ENCODE peak calls at places on chromosomes 3 and 15, in six cellular contexts. One of them, this sample, is unnamed.

GRCh38 chr15:98397411-98397810 is 250.9 kb upstream of the IGF1R start:
- DNase-seq in mammary epithelial cell: no peak
- DNase-seq in Peyer's patch: no peak
- DNase-seq in neuronal stem cell: no peak
- DNase-seq in hepatocyte: no peak
- DNase-seq in PC-9: no peak
- DNase-seq in this sample: no peak

GRCh38 chr3:170848294-170848917 is 21.6 kb downstream of the RPL22L1 start:
- DNase-seq in PC-9: no peak
- DNase-seq in Peyer's patch: no peak
- DNase-seq in mammary epithelial cell: no peak
- DNase-seq in hepatocyte: no peak
- DNase-seq in neuronal stem cell: no peak
- DNase-seq in this sample: peak; percentile 16

GRCh38 chr15:72229076-72229946 is 1.7 kb downstream of the PKM start:
- DNase-seq in neuronal stem cell: no peak
- DNase-seq in Peyer's patch: no peak
- DNase-seq in PC-9: no peak
- DNase-seq in mammary epithelial cell: peak; percentile 38
- DNase-seq in hepatocyte: no peak
- DNase-seq in this sample: peak; percentile 36

GRCh38 chr3:184465883-184466412 is 86.1 kb downstream of the CHRD start:
- DNase-seq in Peyer's patch: no peak
- DNase-seq in neuronal stem cell: no peak
- DNase-seq in mammary epithelial cell: no peak
- DNase-seq in PC-9: no peak
- DNase-seq in hepatocyte: no peak
- DNase-seq in this sample: no peak

GRCh38 chr3:18575573-18575972 is 150.4 kb upstream of the SATB1 start:
- DNase-seq in Peyer's patch: no peak
- DNase-seq in mammary epithelial cell: no peak
- DNase-seq in neuronal stem cell: no peak
- DNase-seq in PC-9: no peak
- DNase-seq in hepatocyte: no peak
- DNase-seq in this sample: no peak

GRCh38 chr15:39066677-39067076 is 502.1 kb upstream of the RASGRP1 start:
- DNase-seq in PC-9: no peak
- DNase-seq in hepatocyte: no peak
- DNase-seq in mammary epithelial cell: no peak
- DNase-seq in Peyer's patch: no peak
- DNase-seq in neuronal stem cell: no peak
- DNase-seq in this sample: no peak

GRCh38 chr3:126926684-126927404 is 56.1 kb upstream of the PLXNA1 start:
- DNase-seq in mammary epithelial cell: peak; percentile 68
- DNase-seq in Peyer's patch: no peak
- DNase-seq in neuronal stem cell: no peak
- DNase-seq in hepatocyte: peak; percentile 30
- DNase-seq in PC-9: no peak
- DNase-seq in this sample: no peak

GRCh38 chr3:158769519-158770253 is 32.2 kb upstream of the MFSD1 start:
- DNase-seq in PC-9: no peak
- DNase-seq in Peyer's patch: no peak
- DNase-seq in neuronal stem cell: no peak
- DNase-seq in mammary epithelial cell: no peak
- DNase-seq in hepatocyte: no peak
- DNase-seq in this sample: no peak

GRCh38 chr15:63500265-63501250 is 3.8 kb upstream of the USP3 start:
- DNase-seq in hepatocyte: peak; percentile 43
- DNase-seq in mammary epithelial cell: no peak
- DNase-seq in PC-9: no peak
- DNase-seq in neuronal stem cell: no peak
- DNase-seq in Peyer's patch: peak; percentile 73
- DNase-seq in this sample: peak; percentile 86

GRCh38 chr15:42239528-42240245 is 31.6 kb upstream of the VPS39 start:
- DNase-seq in neuronal stem cell: no peak
- DNase-seq in mammary epithelial cell: no peak
- DNase-seq in Peyer's patch: no peak
- DNase-seq in PC-9: no peak
- DNase-seq in hepatocyte: no peak
- DNase-seq in this sample: no peak

GRCh38 chr3:23750573-23751484 is 54.9 kb upstream of the UBE2E1 start:
- DNase-seq in neuronal stem cell: no peak
- DNase-seq in mammary epithelial cell: no peak
- DNase-seq in hepatocyte: no peak
- DNase-seq in PC-9: peak; percentile 54
- DNase-seq in Peyer's patch: no peak
- DNase-seq in this sample: no peak

GRCh38 chr3:23099677-23100076 is 103.5 kb upstream of the UBE2E2 start:
- DNase-seq in mammary epithelial cell: no peak
- DNase-seq in hepatocyte: no peak
- DNase-seq in neuronal stem cell: no peak
- DNase-seq in PC-9: no peak
- DNase-seq in Peyer's patch: no peak
- DNase-seq in this sample: no peak

GRCh38 chr3:187237741-187238140 is 40.5 kb downstream of the RTP1 start:
- DNase-seq in PC-9: no peak
- DNase-seq in neuronal stem cell: no peak
- DNase-seq in hepatocyte: no peak
- DNase-seq in mammary epithelial cell: no peak
- DNase-seq in Peyer's patch: no peak
- DNase-seq in this sample: no peak

GRCh38 chr3:99817437-99818240 is at the start of gene CMSS1:
- DNase-seq in Peyer's patch: peak; percentile 97
- DNase-seq in PC-9: peak; percentile 83
- DNase-seq in neuronal stem cell: peak; percentile 90
- DNase-seq in mammary epithelial cell: peak; percentile 90
- DNase-seq in hepatocyte: peak; percentile 97
- DNase-seq in this sample: peak; percentile 88

GRCh38 chr3:99818818-99819217 is 1.2 kb downstream of the CMSS1 start:
- DNase-seq in mammary epithelial cell: no peak
- DNase-seq in Peyer's patch: no peak
- DNase-seq in hepatocyte: no peak
- DNase-seq in neuronal stem cell: no peak
- DNase-seq in PC-9: no peak
- DNase-seq in this sample: no peak

DNA sequence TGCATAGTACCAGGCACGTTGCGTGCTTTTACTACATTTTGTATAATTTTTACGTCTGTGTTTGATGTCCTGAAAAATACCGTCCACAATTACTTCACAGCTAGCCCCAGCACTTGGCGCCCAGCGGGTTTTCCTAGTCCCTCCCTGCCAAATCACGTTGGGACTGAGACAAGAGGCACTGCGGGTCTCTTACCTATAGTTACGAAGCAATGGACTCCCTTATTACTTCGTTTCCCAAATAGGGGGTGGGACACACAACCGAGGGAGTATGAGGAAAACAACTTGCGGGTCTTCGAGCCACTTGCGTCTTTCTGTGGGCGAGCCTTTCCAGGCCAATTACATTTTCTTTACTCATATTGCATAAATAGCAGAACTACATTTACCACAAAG is 620 bp upstream of the CMSS1 start:
- DNase-seq in PC-9: no peak
- DNase-seq in hepatocyte: no peak
- DNase-seq in mammary epithelial cell: no peak
- DNase-seq in neuronal stem cell: peak; percentile 9
- DNase-seq in Peyer's patch: no peak
- DNase-seq in this sample: no peak
- H3K27ac ChIP-seq in PC-9: peak overlapping the region; percentile 55
- H3K27ac ChIP-seq in hepatocyte: no peak overlapping the region
- H3K27ac ChIP-seq in mammary epithelial cell: peak overlapping the region; percentile 97
- H3K27ac ChIP-seq in neuronal stem cell: no peak overlapping the region
- H3K27ac ChIP-seq in Peyer's patch: peak overlapping the region; percentile 79
- H3K27ac ChIP-seq in this sample: peak overlapping the region; percentile 2

DNA sequence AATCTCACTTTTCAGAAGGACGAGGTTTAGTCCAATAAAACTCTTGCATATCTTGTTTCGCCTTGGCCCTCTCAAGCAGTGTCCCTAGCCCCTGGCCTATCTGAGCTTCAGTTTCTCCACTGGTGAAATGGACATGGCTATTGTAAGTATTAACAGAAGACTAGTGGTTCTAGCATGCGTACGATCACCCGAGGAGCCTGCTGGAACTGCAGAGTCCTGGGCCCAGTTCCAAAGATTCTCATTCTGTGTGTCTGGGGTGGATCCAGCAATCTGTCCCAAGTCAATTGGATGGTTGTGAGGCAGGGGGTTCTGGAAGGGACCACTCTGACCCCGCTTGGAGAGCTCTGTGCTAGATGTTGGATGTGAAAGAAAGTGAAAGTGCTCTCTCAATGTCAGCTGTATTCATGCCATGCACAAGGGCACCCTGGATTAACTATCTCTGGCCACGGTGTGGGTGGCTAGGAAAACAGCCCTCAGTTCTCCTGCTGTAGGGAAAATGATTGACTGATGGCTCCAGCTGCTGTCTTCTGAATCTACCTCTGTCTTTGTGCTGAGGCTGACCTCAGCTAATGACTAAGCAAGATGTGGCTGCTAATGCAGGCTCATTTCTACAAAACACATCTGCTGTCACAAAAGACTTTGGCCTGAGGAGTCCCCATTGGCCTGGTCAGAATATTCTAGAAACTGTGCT is 1.9 kb upstream of the PLA1A start:
- DNase-seq in Peyer's patch: no peak
- DNase-seq in hepatocyte: no peak
- DNase-seq in PC-9: no peak
- DNase-seq in neuronal stem cell: no peak
- DNase-seq in mammary epithelial cell: no peak
- DNase-seq in this sample: no peak
- H3K4me3 ChIP-seq in Peyer's patch: no peak overlapping the region
- H3K4me3 ChIP-seq in hepatocyte: no peak overlapping the region
- H3K4me3 ChIP-seq in PC-9: no peak overlapping the region
- H3K4me3 ChIP-seq in neuronal stem cell: no peak overlapping the region
- H3K4me3 ChIP-seq in mammary epithelial cell: no peak overlapping the region
- H3K4me3 ChIP-seq in this sample: no peak overlapping the region

GRCh38 chr15:77497942-77498361 is 77.3 kb downstream of the HMG20A start:
- DNase-seq in mammary epithelial cell: no peak
- DNase-seq in hepatocyte: peak; percentile 42
- DNase-seq in neuronal stem cell: no peak
- DNase-seq in PC-9: no peak
- DNase-seq in Peyer's patch: no peak
- DNase-seq in this sample: no peak
- H3K4me1 ChIP-seq in mammary epithelial cell: peaks cover 28% of the 10 kb centered on the region
- H3K4me1 ChIP-seq in hepatocyte: peaks cover 40% of the 10 kb centered on the region
- H3K4me1 ChIP-seq in neuronal stem cell: peaks cover 27% of the 10 kb centered on the region
- H3K4me1 ChIP-seq in PC-9: peaks cover 38% of the 10 kb centered on the region
- H3K4me1 ChIP-seq in Peyer's patch: no peaks in the 10 kb centered on the region
- H3K4me1 ChIP-seq in this sample: no peaks in the 10 kb centered on the region

DNA sequence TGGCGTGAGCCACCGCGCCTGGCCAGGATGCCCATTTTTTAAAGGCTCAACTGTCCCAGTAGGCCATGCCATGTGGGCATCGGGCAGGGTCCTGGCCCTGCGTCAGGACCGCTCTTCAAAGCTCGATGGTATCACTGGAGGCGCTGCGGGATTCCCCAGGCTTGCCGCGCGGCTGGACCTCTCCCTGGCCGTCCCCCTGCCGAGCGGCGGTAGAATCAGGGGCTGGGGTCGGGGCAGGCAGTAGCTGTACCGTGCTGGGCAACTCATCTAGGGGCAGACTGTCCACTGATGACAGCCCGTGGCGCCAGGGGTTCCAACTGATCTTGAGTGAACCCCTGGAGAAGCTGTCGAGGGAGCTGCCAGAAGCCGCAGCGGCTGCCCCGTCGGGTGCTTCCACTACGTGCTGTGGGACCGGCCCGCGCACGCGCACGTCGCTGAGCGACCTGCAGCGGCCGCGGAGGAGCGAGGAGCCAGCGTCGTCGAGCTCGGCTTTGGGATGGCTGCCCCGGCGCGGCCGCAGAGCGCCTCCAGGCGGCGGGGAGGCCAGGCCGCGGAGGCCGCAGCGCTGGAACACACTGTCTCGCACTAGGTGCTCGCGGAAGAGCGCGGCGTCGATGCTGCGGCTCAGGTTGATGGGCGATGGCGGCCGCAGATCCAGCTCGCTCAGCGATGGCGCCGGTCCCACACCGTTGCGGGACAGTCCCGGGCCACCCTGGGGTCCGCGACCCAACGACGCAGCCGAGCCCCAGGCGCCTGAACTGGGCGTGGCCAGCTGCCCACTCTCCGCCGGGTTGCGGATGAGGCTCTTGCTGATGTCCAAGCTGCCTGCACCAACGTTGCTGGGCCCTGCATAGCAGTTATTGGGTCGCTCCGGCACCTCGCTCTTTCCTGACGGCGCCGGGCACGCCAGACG is 5.8 kb downstream of the PRRT3 start:
- DNase-seq in neuronal stem cell: peak; percentile 83
- DNase-seq in PC-9: peak; percentile 74
- DNase-seq in hepatocyte: peak; percentile 97
- DNase-seq in mammary epithelial cell: peak; percentile 79
- DNase-seq in Peyer's patch: peak; percentile 93
- DNase-seq in this sample: peak; percentile 91
- H3K27ac ChIP-seq in neuronal stem cell: peak overlapping the region; percentile 17
- H3K27ac ChIP-seq in PC-9: no peak overlapping the region
- H3K27ac ChIP-seq in hepatocyte: peak overlapping the region; percentile 58
- H3K27ac ChIP-seq in mammary epithelial cell: no peak overlapping the region
- H3K27ac ChIP-seq in Peyer's patch: peak overlapping the region; percentile 58
- H3K27ac ChIP-seq in this sample: peak overlapping the region; percentile 74

DNA sequence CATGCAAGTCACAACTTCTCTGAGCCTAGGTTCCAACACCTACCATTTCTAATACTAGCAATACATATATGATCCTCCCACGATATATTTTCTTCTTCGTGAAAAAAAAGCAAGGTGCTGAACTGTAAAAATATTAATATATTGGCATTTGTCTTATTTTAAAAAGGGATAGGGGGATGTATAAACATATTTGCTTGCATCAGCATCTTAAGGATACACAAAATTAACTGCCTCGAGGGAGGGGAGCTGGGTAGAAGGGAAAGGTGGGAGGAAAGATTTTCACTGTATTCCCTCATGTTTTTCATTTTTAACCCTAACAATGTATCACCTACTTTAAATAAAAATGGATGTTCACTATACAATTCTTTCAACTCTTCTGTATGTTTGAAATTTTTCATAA is 1.3 kb downstream of the HACD2 start:
- DNase-seq in PC-9: no peak
- DNase-seq in Peyer's patch: no peak
- DNase-seq in mammary epithelial cell: no peak
- DNase-seq in neuronal stem cell: no peak
- DNase-seq in hepatocyte: no peak
- DNase-seq in this sample: no peak
- H3K4me3 ChIP-seq in PC-9: peak overlapping the region; percentile 72
- H3K4me3 ChIP-seq in Peyer's patch: no peak overlapping the region
- H3K4me3 ChIP-seq in mammary epithelial cell: peak overlapping the region; percentile 64
- H3K4me3 ChIP-seq in neuronal stem cell: no peak overlapping the region
- H3K4me3 ChIP-seq in hepatocyte: peak overlapping the region; percentile 62
- H3K4me3 ChIP-seq in this sample: no peak overlapping the region

GRCh38 chr15:97072560-97072959 is 742.1 kb downstream of the NR2F2 start:
- DNase-seq in hepatocyte: no peak
- DNase-seq in mammary epithelial cell: no peak
- DNase-seq in neuronal stem cell: no peak
- DNase-seq in Peyer's patch: no peak
- DNase-seq in PC-9: no peak
- DNase-seq in this sample: no peak
- H3K4me1 ChIP-seq in hepatocyte: no peaks in the 10 kb centered on the region
- H3K4me1 ChIP-seq in mammary epithelial cell: no peaks in the 10 kb centered on the region
- H3K4me1 ChIP-seq in neuronal stem cell: no peaks in the 10 kb centered on the region
- H3K4me1 ChIP-seq in Peyer's patch: no peaks in the 10 kb centered on the region
- H3K4me1 ChIP-seq in PC-9: no peaks in the 10 kb centered on the region
- H3K4me1 ChIP-seq in this sample: no peaks in the 10 kb centered on the region